ENCODE peak calls at places on chromosomes 1 and 21, in ten cellular contexts. F is body of pancreas, V is RWPE1, W is breast epithelium, X is Peyer's patch, D is brain microvascular endothelial cell, J is cardiac fibroblast, I is IMR-90, P is transverse colon, H is choroid plexus epithelial cell. K is an unnamed sample.

GRCh38 chr1:209613351-209614150 is 30.0 kb downstream of the CAMK1G start:
- DNase-seq in F (no peak), V (no peak), W (no peak), X (peak; percentile 32), D (no peak), J (no peak), I (no peak), P (no peak), H (no peak), K (no peak)

GRCh38 chr1:175186371-175187160 is 6.0 kb downstream of the KIAA0040 start:
- DNase-seq in F (no peak), V (no peak), W (no peak), X (no peak), D (no peak), J (no peak), I (no peak), P (no peak), H (no peak), K (no peak)

GRCh38 chr1:147414505-147415163 is 126.7 kb upstream of the BCL9 start:
- DNase-seq in F (no peak), V (no peak), W (no peak), X (no peak), D (no peak), J (no peak), I (no peak), P (no peak), H (no peak), K (no peak)

GRCh38 chr1:91622586-91622985 is 121.9 kb downstream of the CDC7 start:
- DNase-seq in F (peak; percentile 52), V (no peak), W (peak; percentile 87), X (peak; percentile 56), D (no peak), J (no peak), I (no peak), P (peak; percentile 55), H (no peak), K (peak; percentile 78)

GRCh38 chr1:244836135-244836521 is 670 bp downstream of the COX20 start:
- DNase-seq in F (no peak), V (peak; percentile 44), W (no peak), X (no peak), D (no peak), J (peak; percentile 49), I (peak; percentile 47), P (no peak), H (peak; percentile 49), K (peak; percentile 24)

GRCh38 chr1:245098924-245099323 is 55.9 kb upstream of the KIF26B start:
- DNase-seq in F (no peak), V (no peak), W (no peak), X (no peak), D (no peak), J (no peak), I (no peak), P (no peak), H (no peak), K (no peak)

GRCh38 chr1:94971491-94971924 is 44.6 kb upstream of the CNN3 start:
- DNase-seq in F (no peak), V (peak; percentile 68), W (no peak), X (no peak), D (peak; percentile 41), J (peak; percentile 62), I (peak; percentile 85), P (no peak), H (peak; percentile 49), K (no peak)

GRCh38 chr1:85366391-85366790 is 90.0 kb upstream of the BCL10 start:
- DNase-seq in F (no peak), V (peak; percentile 62), W (no peak), X (no peak), D (peak; percentile 54), J (peak; percentile 94), I (peak; percentile 93), P (no peak), H (peak; percentile 87), K (no peak)

GRCh38 chr1:114345930-114346479 is 165.0 kb downstream of the TRIM33 start:
- DNase-seq in F (peak; percentile 25), V (peak; percentile 38), W (no peak), X (no peak), D (no peak), J (peak; percentile 9), I (no peak), P (no peak), H (peak; percentile 15), K (no peak)

GRCh38 chr1:245301162-245301580 is 146.4 kb downstream of the KIF26B start:
- DNase-seq in F (no peak), V (no peak), W (no peak), X (no peak), D (no peak), J (peak; percentile 64), I (peak; percentile 19), P (no peak), H (peak; percentile 57), K (no peak)

GRCh38 chr1:189637041-189637440 is 840.6 kb downstream of the BRINP3 start:
- DNase-seq in F (no peak), V (no peak), W (no peak), X (no peak), D (no peak), J (no peak), I (no peak), P (no peak), H (peak; percentile 10), K (no peak)

GRCh38 chr21:44349847-44350772 is 3.3 kb upstream of the TRPM2 start:
- DNase-seq in F (no peak), V (no peak), W (no peak), X (no peak), D (no peak), J (no peak), I (no peak), P (no peak), H (no peak), K (no peak)

GRCh38 chr1:46188295-46189030 is 9.8 kb downstream of the POMGNT1 start:
- DNase-seq in F (no peak), V (peak; percentile 52), W (no peak), X (no peak), D (no peak), J (no peak), I (no peak), P (peak; percentile 55), H (no peak), K (no peak)

GRCh38 chr1:61457526-61457925 is 267.4 kb downstream of the TM2D1 start:
- DNase-seq in F (no peak), V (no peak), W (no peak), X (no peak), D (no peak), J (no peak), I (no peak), P (no peak), H (no peak), K (no peak)

GRCh38 chr1:4118746-4119515 is 218.9 kb upstream of the C1orf174 start:
- DNase-seq in F (no peak), V (no peak), W (no peak), X (peak; percentile 18), D (no peak), J (no peak), I (no peak), P (no peak), H (no peak), K (no peak)

GRCh38 chr1:16236091-16236494 is 890 bp downstream of the CPLANE2 start:
- DNase-seq in F (peak; percentile 44), V (peak; percentile 58), W (no peak), X (peak; percentile 78), D (no peak), J (peak; percentile 22), I (peak; percentile 18), P (peak; percentile 63), H (no peak), K (no peak)

GRCh38 chr1:16233431-16233830 is 3.6 kb downstream of the CPLANE2 start:
- DNase-seq in F (no peak), V (no peak), W (no peak), X (no peak), D (no peak), J (no peak), I (no peak), P (no peak), H (no peak), K (no peak)

GRCh38 chr1:16235347-16235746 is 1.6 kb downstream of the CPLANE2 start:
- DNase-seq in F (no peak), V (no peak), W (no peak), X (no peak), D (no peak), J (no peak), I (no peak), P (no peak), H (no peak), K (no peak)

GRCh38 chr1:16237343-16237830 is 404 bp upstream of the CPLANE2 start:
- DNase-seq in F (no peak), V (no peak), W (no peak), X (no peak), D (no peak), J (peak; percentile 64), I (peak; percentile 43), P (no peak), H (no peak), K (no peak)

GRCh38 chr1:16236495-16237342 is at the start of gene CPLANE2:
- DNase-seq in F (peak; percentile 97), V (peak; percentile 93), W (peak; percentile 91), X (peak; percentile 98), D (peak; percentile 83), J (peak; percentile 90), I (peak; percentile 88), P (peak; percentile 98), H (peak; percentile 94), K (peak; percentile 91)
- TF ChIP-seq CTCF in F (no peak), V (no peak), W (no peak), X (no peak), D (no peak), J (no peak), I (peak; percentile 15), P (peak; percentile 32), H (no peak), K (no peak)

GRCh38 chr1:201848230-201848629 is 19.3 kb downstream of the IPO9 start:
- DNase-seq in F (no peak), V (no peak), W (no peak), X (no peak), D (no peak), J (no peak), I (no peak), P (no peak), H (no peak), K (no peak)
- TF ChIP-seq CTCF in F (no peak), V (no peak), W (no peak), X (no peak), D (no peak), J (no peak), I (no peak), P (no peak), H (no peak), K (no peak)

GRCh38 chr1:6485937-6486250 is 5.6 kb downstream of the PLEKHG5 start:
- DNase-seq in F (no peak), V (no peak), W (no peak), X (no peak), D (no peak), J (no peak), I (no peak), P (no peak), H (no peak), K (no peak)
- TF ChIP-seq CTCF in F (no peak), V (no peak), W (no peak), X (no peak), D (peak; percentile 42), J (peak; percentile 5), I (peak; percentile 8), P (no peak), H (peak; percentile 20), K (no peak)

DNA sequence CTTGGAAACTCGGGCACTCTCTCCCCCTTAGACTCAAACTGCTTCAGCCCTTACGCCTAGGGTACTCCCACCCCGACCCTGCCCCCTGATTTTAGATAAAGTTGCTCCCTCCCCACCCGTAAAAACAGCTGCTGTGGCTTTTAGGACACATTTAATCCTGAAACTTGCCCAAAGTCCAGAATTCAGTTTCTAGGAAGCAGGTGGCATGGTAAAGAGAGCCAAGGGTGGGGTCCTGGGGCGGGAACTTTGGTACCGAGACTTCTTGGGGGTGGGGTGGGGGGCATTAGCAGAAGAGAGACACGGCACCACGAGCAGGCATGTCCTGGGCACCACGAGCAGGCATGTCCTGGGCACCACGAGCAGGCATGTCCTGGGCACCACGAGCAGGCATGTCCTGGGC is 52.4 kb downstream of the CASZ1 start:
- DNase-seq in F (no peak), V (no peak), W (no peak), X (no peak), D (no peak), J (no peak), I (no peak), P (peak; percentile 29), H (no peak), K (no peak)
- TF ChIP-seq CTCF in F (no peak), V (no peak), W (no peak), X (no peak), D (no peak), J (no peak), I (no peak), P (no peak), H (no peak), K (no peak)

K was measured in tibial nerve.